ENCODE peak calls at places on chromosomes 5 and 9, in five cellular contexts. T is DND-41; C is CD8-positive, alpha-beta T cell; F is endodermal cell; L is right cardiac atrium. N is an unnamed sample.

GRCh38 chr5:15757635-15758034 is 257.7 kb downstream of the FBXL7 start:
- DNase-seq in T (no peak), C (no peak), F (no peak), L (no peak), N (no peak)

GRCh38 chr5:10828241-10828640 is 67.2 kb upstream of the DAP start:
- DNase-seq in T (no peak), C (no peak), F (no peak), L (no peak), N (no peak)

GRCh38 chr5:98930972-98931762 is 2.4 kb upstream of the CHD1 start:
- DNase-seq in T (no peak), C (no peak), F (no peak), L (no peak), N (no peak)

GRCh38 chr9:127898433-127899199 is 787 bp downstream of the ST6GALNAC6 start:
- DNase-seq in T (no peak), C (no peak), F (peak; percentile 73), L (peak; percentile 87), N (no peak)

GRCh38 chr5:9562101-9562500 is 16.2 kb upstream of the SEMA5A start:
- DNase-seq in T (no peak), C (no peak), F (peak; percentile 95), L (no peak), N (no peak)

GRCh38 chr5:119037496-119038215 is 33.2 kb upstream of the DMXL1 start:
- DNase-seq in T (no peak), C (no peak), F (no peak), L (no peak), N (no peak)

GRCh38 chr9:74071502-74071901 is 425.6 kb upstream of the RORB start:
- DNase-seq in T (no peak), C (no peak), F (no peak), L (no peak), N (no peak)

GRCh38 chr9:35229066-35229778 is 67.4 kb downstream of the UNC13B start:
- DNase-seq in T (no peak), C (no peak), F (no peak), L (no peak), N (no peak)

GRCh38 chr9:79976501-79977444 is 405.0 kb downstream of the TLE4 start:
- DNase-seq in T (no peak), C (no peak), F (no peak), L (peak; percentile 46), N (no peak)

GRCh38 chr5:16392718-16393117 is 72.9 kb downstream of the ZNF622 start:
- DNase-seq in T (no peak), C (no peak), F (no peak), L (no peak), N (no peak)

GRCh38 chr5:73419414-73420390 is 28.9 kb downstream of the FOXD1 start:
- DNase-seq in T (no peak), C (no peak), F (peak; percentile 84), L (no peak), N (no peak)

GRCh38 chr5:80072103-80073073 is 37.2 kb downstream of the THBS4 start:
- DNase-seq in T (no peak), C (no peak), F (no peak), L (no peak), N (no peak)

GRCh38 chr9:137192859-137193258 is 4.4 kb downstream of the SSNA1 start:
- DNase-seq in T (no peak), C (no peak), F (no peak), L (no peak), N (no peak)

GRCh38 chr9:137190315-137190853 is 1.9 kb downstream of the SSNA1 start:
- DNase-seq in T (no peak), C (no peak), F (no peak), L (no peak), N (no peak)

GRCh38 chr9:137192448-137192780 is 3.9 kb downstream of the SSNA1 start:
- DNase-seq in T (no peak), C (no peak), F (no peak), L (no peak), N (no peak)

GRCh38 chr9:137191245-137191644 is 2.8 kb downstream of the SSNA1 start:
- DNase-seq in T (no peak), C (no peak), F (no peak), L (no peak), N (no peak)

GRCh38 chr9:137191691-137192447 is 3.4 kb downstream of the SSNA1 start:
- DNase-seq in T (no peak), C (no peak), F (no peak), L (no peak), N (no peak)
- H3K4me1 ChIP-seq in T (peaks cover 30% of the 10 kb centered on the region), C (peaks cover 24% of the 10 kb centered on the region), F (peaks cover 23% of the 10 kb centered on the region), L (peaks cover 9% of the 10 kb centered on the region), N (peaks cover 22% of the 10 kb centered on the region)

GRCh38 chr9:21555911-21556310 is 73.8 kb upstream of the IFNE start:
- DNase-seq in T (no peak), C (no peak), F (no peak), L (no peak), N (no peak)
- H3K27ac ChIP-seq in T (no peak overlapping the region), C (no peak overlapping the region), F (no peak overlapping the region), L (no peak overlapping the region), N (no peak overlapping the region)

GRCh38 chr9:131273146-131273545 is 3.2 kb downstream of the FAM78A start:
- DNase-seq in T (peak; percentile 39), C (no peak), F (no peak), L (peak; percentile 83), N (no peak)
- H3K4me3 ChIP-seq in T (peak overlapping the region; percentile 86), C (peak overlapping the region; percentile 95), F (no peak overlapping the region), L (peak overlapping the region; percentile 86), N (peak overlapping the region; percentile 95)

GRCh38 chr9:137194388-137194787 is 5.9 kb downstream of the SSNA1 start:
- DNase-seq in T (no peak), C (no peak), F (no peak), L (no peak), N (no peak)
- H3K4me1 ChIP-seq in T (peaks cover 36% of the 10 kb centered on the region), C (peaks cover 9% of the 10 kb centered on the region), F (peaks cover 29% of the 10 kb centered on the region), L (peaks cover 4% of the 10 kb centered on the region), N (peaks cover 9% of the 10 kb centered on the region)

DNA sequence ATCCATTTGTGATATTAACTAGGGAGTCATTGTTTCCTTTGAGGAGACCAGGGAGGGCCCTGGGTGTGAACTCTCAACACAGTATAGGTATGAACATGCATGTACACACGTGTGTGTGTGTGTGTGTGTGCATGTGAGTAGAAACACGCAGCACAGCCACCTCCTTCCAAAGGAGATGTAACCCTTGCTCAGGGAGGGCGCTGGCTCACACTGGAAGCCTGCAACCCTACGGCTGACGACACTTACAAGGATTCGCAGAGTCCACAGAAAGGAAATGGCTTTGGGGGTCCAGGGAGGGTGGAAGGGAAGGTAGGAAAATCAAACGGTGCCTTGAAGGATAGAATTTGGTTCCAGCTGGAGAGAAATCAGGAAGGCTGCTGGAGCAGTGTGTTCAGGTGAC is 21.9 kb downstream of the TRIP13 start:
- DNase-seq in T (no peak), C (no peak), F (peak; percentile 10), L (no peak), N (no peak)
- H3K27ac ChIP-seq in T (no peak overlapping the region), C (no peak overlapping the region), F (peak overlapping the region; percentile 11), L (no peak overlapping the region), N (no peak overlapping the region)

GRCh38 chr5:53681079-53681478 is 120.6 kb downstream of the NDUFS4 start:
- DNase-seq in T (no peak), C (no peak), F (no peak), L (no peak), N (no peak)
- H3K4me3 ChIP-seq in T (no peak overlapping the region), C (no peak overlapping the region), F (no peak overlapping the region), L (no peak overlapping the region), N (no peak overlapping the region)

GRCh38 chr5:154756871-154757646 is 1.9 kb downstream of the LARP1 start:
- DNase-seq in T (peak; percentile 68), C (peak; percentile 43), F (peak; percentile 72), L (peak; percentile 83), N (peak; percentile 38)
- H3K4me1 ChIP-seq in T (peaks cover 52% of the 10 kb centered on the region), C (peaks cover 53% of the 10 kb centered on the region), F (peaks cover 23% of the 10 kb centered on the region), L (peaks cover 7% of the 10 kb centered on the region), N (peaks cover 51% of the 10 kb centered on the region)